ENCODE peak calls at places on chromosomes 7 and 10, in nine cellular contexts. One of them, this sample, is unnamed.

GRCh38 chr10:71584902-71585578 is 134.5 kb downstream of the C10orf105 start:
- DNase-seq in left ventricle myocardium inferior: no peak
- DNase-seq in A549: no peak
- DNase-seq in GM23338: no peak
- DNase-seq in stomach: no peak
- DNase-seq in GM12878: no peak
- DNase-seq in endothelial cell: no peak
- DNase-seq in WTC11: no peak
- DNase-seq in GM12865: no peak
- DNase-seq in this sample: no peak

GRCh38 chr10:130196511-130197487 is 60.6 kb downstream of the GLRX3 start:
- DNase-seq in left ventricle myocardium inferior: no peak
- DNase-seq in A549: no peak
- DNase-seq in GM23338: no peak
- DNase-seq in stomach: no peak
- DNase-seq in GM12878: no peak
- DNase-seq in endothelial cell: no peak
- DNase-seq in WTC11: no peak
- DNase-seq in GM12865: no peak
- DNase-seq in this sample: no peak

GRCh38 chr7:20033621-20034200 is 183.5 kb downstream of the MACC1 start:
- DNase-seq in left ventricle myocardium inferior: no peak
- DNase-seq in A549: no peak
- DNase-seq in GM23338: no peak
- DNase-seq in stomach: no peak
- DNase-seq in GM12878: no peak
- DNase-seq in endothelial cell: no peak
- DNase-seq in WTC11: no peak
- DNase-seq in GM12865: no peak
- DNase-seq in this sample: no peak

GRCh38 chr7:22694597-22695207 is 32.3 kb upstream of the IL6 start:
- DNase-seq in left ventricle myocardium inferior: no peak
- DNase-seq in A549: no peak
- DNase-seq in GM23338: no peak
- DNase-seq in stomach: no peak
- DNase-seq in GM12878: no peak
- DNase-seq in endothelial cell: no peak
- DNase-seq in WTC11: no peak
- DNase-seq in GM12865: peak
- DNase-seq in this sample: no peak

GRCh38 chr10:10193848-10194247 is 823.8 kb upstream of the CELF2 start:
- DNase-seq in left ventricle myocardium inferior: no peak
- DNase-seq in A549: no peak
- DNase-seq in GM23338: peak
- DNase-seq in stomach: no peak
- DNase-seq in GM12878: no peak
- DNase-seq in endothelial cell: no peak
- DNase-seq in WTC11: no peak
- DNase-seq in GM12865: no peak
- DNase-seq in this sample: no peak

GRCh38 chr7:137287651-137288258 is 55.8 kb downstream of the PTN start:
- DNase-seq in left ventricle myocardium inferior: no peak
- DNase-seq in A549: no peak
- DNase-seq in GM23338: peak
- DNase-seq in stomach: no peak
- DNase-seq in GM12878: no peak
- DNase-seq in endothelial cell: peak
- DNase-seq in WTC11: peak
- DNase-seq in GM12865: no peak
- DNase-seq in this sample: no peak

GRCh38 chr10:132591166-132591971 is 53.8 kb downstream of the INPP5A start:
- DNase-seq in left ventricle myocardium inferior: peak
- DNase-seq in A549: peak
- DNase-seq in GM23338: peak
- DNase-seq in stomach: peak
- DNase-seq in GM12878: no peak
- DNase-seq in endothelial cell: no peak
- DNase-seq in WTC11: peak
- DNase-seq in GM12865: no peak
- DNase-seq in this sample: no peak

GRCh38 chr10:76205361-76205760 is 773.9 kb downstream of the LRMDA start:
- DNase-seq in left ventricle myocardium inferior: no peak
- DNase-seq in A549: no peak
- DNase-seq in GM23338: no peak
- DNase-seq in stomach: no peak
- DNase-seq in GM12878: no peak
- DNase-seq in endothelial cell: no peak
- DNase-seq in WTC11: no peak
- DNase-seq in GM12865: no peak
- DNase-seq in this sample: no peak

GRCh38 chr7:137476937-137477336 is 133.4 kb upstream of the PTN start:
- DNase-seq in left ventricle myocardium inferior: no peak
- DNase-seq in A549: no peak
- DNase-seq in GM23338: no peak
- DNase-seq in stomach: no peak
- DNase-seq in GM12878: no peak
- DNase-seq in endothelial cell: no peak
- DNase-seq in WTC11: no peak
- DNase-seq in GM12865: no peak
- DNase-seq in this sample: no peak

GRCh38 chr7:47143344-47143743 is 438.6 kb downstream of the TNS3 start:
- DNase-seq in left ventricle myocardium inferior: no peak
- DNase-seq in A549: no peak
- DNase-seq in GM23338: no peak
- DNase-seq in stomach: no peak
- DNase-seq in GM12878: no peak
- DNase-seq in endothelial cell: no peak
- DNase-seq in WTC11: no peak
- DNase-seq in GM12865: no peak
- DNase-seq in this sample: no peak

GRCh38 chr10:22740180-22740579 is 25.8 kb upstream of the PIP4K2A start:
- DNase-seq in left ventricle myocardium inferior: no peak
- DNase-seq in A549: no peak
- DNase-seq in GM23338: no peak
- DNase-seq in stomach: no peak
- DNase-seq in GM12878: no peak
- DNase-seq in endothelial cell: no peak
- DNase-seq in WTC11: no peak
- DNase-seq in GM12865: no peak
- DNase-seq in this sample: no peak

GRCh38 chr10:633279-634245 is 55.9 kb downstream of the DIP2C start:
- DNase-seq in left ventricle myocardium inferior: no peak
- DNase-seq in A549: no peak
- DNase-seq in GM23338: no peak
- DNase-seq in stomach: peak
- DNase-seq in GM12878: no peak
- DNase-seq in endothelial cell: no peak
- DNase-seq in WTC11: no peak
- DNase-seq in GM12865: no peak
- DNase-seq in this sample: no peak

DNA sequence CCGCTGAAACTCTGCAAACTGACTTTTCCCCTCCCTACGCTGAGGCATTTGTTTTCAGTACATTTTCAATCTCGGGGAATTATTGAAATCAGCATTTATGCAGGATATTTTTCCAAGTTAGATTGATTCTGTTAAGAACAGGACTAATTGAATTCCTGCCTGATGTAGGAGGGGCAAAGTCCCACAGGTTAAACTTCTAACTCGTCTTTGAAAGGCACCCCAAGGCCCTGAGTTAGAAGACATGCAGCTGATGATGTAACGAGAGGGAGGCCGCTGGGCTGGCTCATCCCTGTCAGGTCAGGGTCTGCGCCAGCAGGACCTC is 253.1 kb downstream of the CELF2 start:
- DNase-seq in left ventricle myocardium inferior: no peak
- DNase-seq in A549: no peak
- DNase-seq in GM23338: no peak
- DNase-seq in stomach: no peak
- DNase-seq in GM12878: no peak
- DNase-seq in endothelial cell: no peak
- DNase-seq in WTC11: no peak
- DNase-seq in GM12865: no peak
- DNase-seq in this sample: no peak
- TF ChIP-seq CTCF in left ventricle myocardium inferior: peak
- TF ChIP-seq CTCF in A549: peak
- TF ChIP-seq CTCF in GM23338: no peak
- TF ChIP-seq CTCF in stomach: no peak
- TF ChIP-seq CTCF in GM12878: no peak
- TF ChIP-seq CTCF in endothelial cell: no peak
- TF ChIP-seq CTCF in WTC11: no peak
- TF ChIP-seq CTCF in GM12865: no peak
- TF ChIP-seq CTCF in this sample: peak

GRCh38 chr7:36023025-36023424 is 130.0 kb upstream of the EEPD1 start:
- DNase-seq in left ventricle myocardium inferior: no peak
- DNase-seq in A549: no peak
- DNase-seq in GM23338: no peak
- DNase-seq in stomach: no peak
- DNase-seq in GM12878: no peak
- DNase-seq in endothelial cell: no peak
- DNase-seq in WTC11: no peak
- DNase-seq in GM12865: no peak
- DNase-seq in this sample: no peak

GRCh38 chr7:36019538-36019937 is 133.5 kb upstream of the EEPD1 start:
- DNase-seq in left ventricle myocardium inferior: no peak
- DNase-seq in A549: no peak
- DNase-seq in GM23338: no peak
- DNase-seq in stomach: no peak
- DNase-seq in GM12878: no peak
- DNase-seq in endothelial cell: no peak
- DNase-seq in WTC11: no peak
- DNase-seq in GM12865: no peak
- DNase-seq in this sample: no peak

GRCh38 chr7:36021917-36022550 is 131.0 kb upstream of the EEPD1 start:
- DNase-seq in left ventricle myocardium inferior: no peak
- DNase-seq in A549: no peak
- DNase-seq in GM23338: no peak
- DNase-seq in stomach: no peak
- DNase-seq in GM12878: no peak
- DNase-seq in endothelial cell: no peak
- DNase-seq in WTC11: no peak
- DNase-seq in GM12865: no peak
- DNase-seq in this sample: no peak

GRCh38 chr7:36019966-36020365 is 133.1 kb upstream of the EEPD1 start:
- DNase-seq in left ventricle myocardium inferior: no peak
- DNase-seq in A549: no peak
- DNase-seq in GM23338: no peak
- DNase-seq in stomach: no peak
- DNase-seq in GM12878: no peak
- DNase-seq in endothelial cell: no peak
- DNase-seq in WTC11: no peak
- DNase-seq in GM12865: no peak
- DNase-seq in this sample: no peak

GRCh38 chr7:36021367-36021766 is 131.7 kb upstream of the EEPD1 start:
- DNase-seq in left ventricle myocardium inferior: no peak
- DNase-seq in A549: no peak
- DNase-seq in GM23338: peak
- DNase-seq in stomach: no peak
- DNase-seq in GM12878: no peak
- DNase-seq in endothelial cell: peak
- DNase-seq in WTC11: peak
- DNase-seq in GM12865: peak
- DNase-seq in this sample: no peak
- TF ChIP-seq CTCF in left ventricle myocardium inferior: peak
- TF ChIP-seq CTCF in A549: peak
- TF ChIP-seq CTCF in GM23338: peak
- TF ChIP-seq CTCF in stomach: peak
- TF ChIP-seq CTCF in GM12878: peak
- TF ChIP-seq CTCF in endothelial cell: peak
- TF ChIP-seq CTCF in WTC11: peak
- TF ChIP-seq CTCF in GM12865: peak
- TF ChIP-seq CTCF in this sample: peak

GRCh38 chr7:37920305-37920618 is 178 bp upstream of the EPDR1 start:
- DNase-seq in left ventricle myocardium inferior: no peak
- DNase-seq in A549: no peak
- DNase-seq in GM23338: no peak
- DNase-seq in stomach: no peak
- DNase-seq in GM12878: no peak
- DNase-seq in endothelial cell: no peak
- DNase-seq in WTC11: no peak
- DNase-seq in GM12865: no peak
- DNase-seq in this sample: no peak
- TF ChIP-seq CTCF in left ventricle myocardium inferior: no peak
- TF ChIP-seq CTCF in A549: no peak
- TF ChIP-seq CTCF in GM23338: no peak
- TF ChIP-seq CTCF in stomach: no peak
- TF ChIP-seq CTCF in GM12878: peak
- TF ChIP-seq CTCF in endothelial cell: no peak
- TF ChIP-seq CTCF in WTC11: no peak
- TF ChIP-seq CTCF in GM12865: no peak
- TF ChIP-seq CTCF in this sample: peak

GRCh38 chr10:81013771-81014170 is 476.1 kb downstream of the SH2D4B start:
- DNase-seq in left ventricle myocardium inferior: no peak
- DNase-seq in A549: no peak
- DNase-seq in GM23338: no peak
- DNase-seq in stomach: no peak
- DNase-seq in GM12878: no peak
- DNase-seq in endothelial cell: no peak
- DNase-seq in WTC11: no peak
- DNase-seq in GM12865: no peak
- DNase-seq in this sample: no peak

GRCh38 chr10:81021428-81022129 is 483.9 kb downstream of the SH2D4B start:
- DNase-seq in left ventricle myocardium inferior: no peak
- DNase-seq in A549: no peak
- DNase-seq in GM23338: no peak
- DNase-seq in stomach: no peak
- DNase-seq in GM12878: no peak
- DNase-seq in endothelial cell: no peak
- DNase-seq in WTC11: no peak
- DNase-seq in GM12865: peak
- DNase-seq in this sample: no peak

DNA sequence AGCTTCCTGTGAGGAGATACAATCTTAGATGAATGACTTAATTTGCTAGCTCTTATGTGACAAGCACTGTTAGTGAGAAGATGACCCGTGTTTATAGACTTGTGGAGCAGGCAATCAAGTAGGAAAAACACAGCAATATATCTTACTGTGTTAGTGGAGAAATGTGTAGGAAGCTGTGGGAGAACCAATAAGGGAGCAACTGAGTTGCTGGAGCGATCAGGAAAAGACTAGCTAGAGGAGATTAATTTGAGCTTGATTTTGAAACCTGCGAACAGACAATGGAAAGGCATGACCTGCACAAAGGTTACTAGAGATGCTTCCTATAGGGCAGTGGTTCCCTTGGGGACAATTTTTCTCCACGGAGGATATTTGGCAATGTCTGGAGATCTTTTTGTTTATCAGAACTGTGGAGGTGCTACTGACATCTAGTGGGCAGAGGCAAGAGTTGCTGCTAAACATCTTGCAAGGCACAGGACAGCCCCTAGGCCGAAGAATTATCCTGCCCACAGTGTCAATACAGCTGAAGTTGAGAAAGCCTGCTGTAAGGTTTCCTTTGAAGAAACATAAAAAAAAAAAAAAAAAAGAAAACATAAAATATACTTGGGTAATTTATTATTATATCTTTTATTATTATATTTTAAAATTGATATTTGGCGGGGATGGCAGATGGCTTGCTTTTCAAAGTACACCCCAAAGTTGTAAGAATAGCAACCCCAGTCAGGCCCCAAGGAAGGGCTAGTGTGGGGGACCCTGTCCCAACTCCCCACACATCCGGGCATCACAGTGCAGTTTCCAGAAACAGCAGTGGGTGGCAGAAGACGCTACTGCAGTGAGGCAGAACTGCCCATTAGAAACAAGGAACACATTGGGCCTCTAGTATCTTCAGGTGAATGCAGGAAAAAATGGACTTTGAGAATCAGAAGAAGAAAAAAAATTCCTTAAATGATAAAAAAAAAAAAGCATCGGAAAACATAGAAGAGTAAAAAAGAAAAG is 481.5 kb downstream of the SH2D4B start:
- DNase-seq in left ventricle myocardium inferior: no peak
- DNase-seq in A549: peak
- DNase-seq in GM23338: peak
- DNase-seq in stomach: no peak
- DNase-seq in GM12878: no peak
- DNase-seq in endothelial cell: peak
- DNase-seq in WTC11: peak
- DNase-seq in GM12865: peak
- DNase-seq in this sample: peak
- TF ChIP-seq CTCF in left ventricle myocardium inferior: peak
- TF ChIP-seq CTCF in A549: peak
- TF ChIP-seq CTCF in GM23338: peak
- TF ChIP-seq CTCF in stomach: no peak
- TF ChIP-seq CTCF in GM12878: peak
- TF ChIP-seq CTCF in endothelial cell: peak
- TF ChIP-seq CTCF in WTC11: peak
- TF ChIP-seq CTCF in GM12865: peak
- TF ChIP-seq CTCF in this sample: peak